ENCODE peak calls at places on chromosomes 3 and 15, in eight cellular contexts. V is gastrocnemius medialis, A is HL-60, J is neural crest cell, O is mesothelial cell of epicardium, Z is RWPE1, W is mammary epithelial cell, F is GM12865. C is an unnamed sample.

GRCh38 chr15:69652906-69653305 is 200.3 kb downstream of the RPLP1 start:
- DNase-seq in V (no peak), A (no peak), J (no peak), O (no peak), Z (no peak), W (no peak), F (no peak), C (no peak)

GRCh38 chr3:187811580-187812250 is 66.4 kb upstream of the BCL6 start:
- DNase-seq in V (no peak), A (peak; percentile 51), J (no peak), O (no peak), Z (peak; percentile 68), W (peak; percentile 93), F (no peak), C (no peak)

GRCh38 chr3:112654979-112655378 is 14.0 kb upstream of the CCDC80 start:
- DNase-seq in V (no peak), A (no peak), J (no peak), O (no peak), Z (no peak), W (no peak), F (no peak), C (no peak)

GRCh38 chr3:37183375-37183831 is 9.0 kb upstream of the LRRFIP2 start:
- DNase-seq in V (no peak), A (no peak), J (no peak), O (no peak), Z (peak; percentile 69), W (peak; percentile 98), F (no peak), C (no peak)

GRCh38 chr3:45367451-45367850 is 20.9 kb upstream of the LARS2 start:
- DNase-seq in V (no peak), A (no peak), J (no peak), O (no peak), Z (no peak), W (peak; percentile 68), F (no peak), C (no peak)

GRCh38 chr3:31960793-31961431 is 20.1 kb downstream of the OSBPL10 start:
- DNase-seq in V (no peak), A (no peak), J (no peak), O (no peak), Z (peak; percentile 42), W (peak; percentile 69), F (no peak), C (no peak)

GRCh38 chr3:61956236-61956635 is 394.9 kb downstream of the PTPRG start:
- DNase-seq in V (no peak), A (no peak), J (no peak), O (no peak), Z (peak; percentile 18), W (peak; percentile 65), F (no peak), C (no peak)

GRCh38 chr3:61978460-61979419 is 394.6 kb downstream of the FEZF2 start:
- DNase-seq in V (no peak), A (no peak), J (no peak), O (no peak), Z (no peak), W (no peak), F (no peak), C (no peak)

GRCh38 chr3:178047496-178047895 is 488.7 kb upstream of the KCNMB2 start:
- DNase-seq in V (no peak), A (no peak), J (no peak), O (no peak), Z (no peak), W (no peak), F (no peak), C (no peak)

GRCh38 chr3:149314807-149315578 is 18.4 kb downstream of the TM4SF18 start:
- DNase-seq in V (no peak), A (no peak), J (no peak), O (no peak), Z (no peak), W (peak; percentile 82), F (no peak), C (no peak)

GRCh38 chr3:27220166-27220565 is 149.0 kb downstream of the NEK10 start:
- DNase-seq in V (no peak), A (no peak), J (no peak), O (no peak), Z (no peak), W (no peak), F (no peak), C (no peak)

GRCh38 chr3:13408890-13409289 is 11.2 kb downstream of the NUP210 start:
- DNase-seq in V (no peak), A (no peak), J (no peak), O (no peak), Z (no peak), W (no peak), F (no peak), C (no peak)

GRCh38 chr3:61637088-61638051 is 76.0 kb downstream of the PTPRG start:
- DNase-seq in V (peak; percentile 35), A (no peak), J (no peak), O (no peak), Z (no peak), W (no peak), F (peak; percentile 35), C (no peak)

GRCh38 chr15:48806151-48806550 is 4.7 kb downstream of the CEP152 start:
- DNase-seq in V (no peak), A (no peak), J (no peak), O (no peak), Z (no peak), W (no peak), F (peak; percentile 9), C (no peak)

GRCh38 chr3:109643590-109643989 is 306.2 kb upstream of the DPPA4 start:
- DNase-seq in V (no peak), A (no peak), J (no peak), O (no peak), Z (peak; percentile 29), W (peak; percentile 78), F (no peak), C (peak; percentile 41)

GRCh38 chr3:152175576-152175883 is 93.2 kb upstream of the MBNL1 start:
- DNase-seq in V (no peak), A (no peak), J (no peak), O (no peak), Z (peak; percentile 73), W (peak; percentile 77), F (no peak), C (no peak)

GRCh38 chr3:41881233-41881821 is 80.6 kb downstream of the ULK4 start:
- DNase-seq in V (no peak), A (no peak), J (no peak), O (no peak), Z (no peak), W (peak; percentile 29), F (peak; percentile 56), C (peak; percentile 2)

GRCh38 chr3:98594630-98594961 is 1.2 kb upstream of the CPOX start:
- DNase-seq in V (no peak), A (peak; percentile 31), J (no peak), O (no peak), Z (no peak), W (no peak), F (no peak), C (no peak)

GRCh38 chr3:98599647-98600411 is 6.4 kb upstream of the CPOX start:
- DNase-seq in V (no peak), A (no peak), J (no peak), O (no peak), Z (no peak), W (no peak), F (no peak), C (no peak)

GRCh38 chr3:98596087-98596486 is 2.7 kb upstream of the CPOX start:
- DNase-seq in V (no peak), A (no peak), J (no peak), O (no peak), Z (no peak), W (no peak), F (no peak), C (no peak)

GRCh38 chr3:98598492-98598891 is 5.1 kb upstream of the CPOX start:
- DNase-seq in V (no peak), A (no peak), J (no peak), O (no peak), Z (no peak), W (no peak), F (no peak), C (no peak)

GRCh38 chr3:98596902-98597500 is 3.6 kb upstream of the CPOX start:
- DNase-seq in V (no peak), A (peak; percentile 58), J (no peak), O (no peak), Z (peak; percentile 32), W (peak; percentile 20), F (peak; percentile 67), C (no peak)
- TF ChIP-seq CTCF in V (peak; percentile 64), A (peak; percentile 30), J (peak; percentile 78), O (peak; percentile 99), Z (peak; percentile 58), W (peak; percentile 60), F (peak; percentile 44), C (peak; percentile 85)

GRCh38 chr15:95265419-95265997 is 1034.1 kb downstream of the MCTP2 start:
- DNase-seq in V (no peak), A (no peak), J (no peak), O (no peak), Z (no peak), W (no peak), F (peak; percentile 47), C (peak; percentile 4)

GRCh38 chr15:95266481-95267061 is 1035.2 kb downstream of the MCTP2 start:
- DNase-seq in V (peak; percentile 4), A (no peak), J (no peak), O (no peak), Z (no peak), W (no peak), F (no peak), C (no peak)

GRCh38 chr15:95263751-95264150 is 1032.4 kb downstream of the MCTP2 start:
- DNase-seq in V (no peak), A (no peak), J (no peak), O (no peak), Z (no peak), W (no peak), F (no peak), C (no peak)

GRCh38 chr15:95269247-95270155 is 1038.1 kb downstream of the MCTP2 start:
- DNase-seq in V (no peak), A (no peak), J (no peak), O (no peak), Z (no peak), W (no peak), F (no peak), C (no peak)

GRCh38 chr15:95267476-95267875 is 1036.1 kb downstream of the MCTP2 start:
- DNase-seq in V (no peak), A (no peak), J (no peak), O (no peak), Z (no peak), W (no peak), F (no peak), C (no peak)
- TF ChIP-seq CTCF in V (no peak), A (no peak), J (no peak), O (no peak), Z (no peak), W (no peak), F (no peak), C (no peak)

GRCh38 chr15:100880139-100880896 is 687 bp downstream of the ALDH1A3 start:
- DNase-seq in V (no peak), A (no peak), J (no peak), O (no peak), Z (peak; percentile 30), W (no peak), F (no peak), C (no peak)
- TF ChIP-seq CTCF in V (no peak), A (no peak), J (no peak), O (no peak), Z (no peak), W (no peak), F (no peak), C (no peak)

DNA sequence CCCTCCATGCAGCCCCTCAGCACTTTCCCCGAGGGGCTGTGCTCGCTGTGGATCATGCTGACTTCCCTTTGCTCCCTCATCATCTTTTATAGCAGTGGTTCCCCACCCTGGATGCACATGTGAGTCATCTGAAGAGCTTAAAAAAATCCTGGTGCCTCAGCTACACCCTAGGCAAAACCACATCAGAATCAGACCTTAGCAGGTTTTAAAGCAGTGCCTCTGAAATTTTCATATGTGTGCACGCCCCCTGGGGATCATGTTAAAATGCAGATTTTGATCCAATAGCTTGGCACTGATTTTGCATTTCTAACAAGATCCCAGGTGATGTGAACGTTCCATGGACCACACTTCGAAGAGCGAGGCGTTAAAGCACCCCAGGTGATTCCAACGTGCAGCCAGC is 50.9 kb downstream of the FEM1B start:
- DNase-seq in V (no peak), A (no peak), J (no peak), O (no peak), Z (no peak), W (no peak), F (no peak), C (peak; percentile 18)
- TF ChIP-seq CTCF in V (no peak), A (no peak), J (no peak), O (no peak), Z (no peak), W (no peak), F (no peak), C (no peak)

C was measured in activated CD8-positive, alpha-beta T cell treated with anti-CD3 and anti-CD28 coated beads for 36 hours.